ENCODE peak calls at places on chromosomes 7 and 10, in ten cellular contexts. X, F, B, Y, K, U, I, N, V and P are unnamed samples.

GRCh38 chr10:119314061-119314460 is 106.7 kb downstream of the GRK5 start:
- DNase-seq in I (no peak), X (no peak), U (no peak), Y (no peak), F (no peak), K (no peak), N (no peak), B (no peak), V (no peak), P (no peak)

GRCh38 chr7:131111081-131111576 is 216.5 kb upstream of the MKLN1 start:
- DNase-seq in I (no peak), Y (peak), U (no peak), K (no peak), N (no peak), B (no peak), X (peak), F (no peak), V (no peak), P (peak)

GRCh38 chr10:21518629-21519321 is 6.7 kb downstream of the SKIDA1 start:
- DNase-seq in X (peak), B (no peak), Y (no peak), F (no peak), U (peak), N (no peak), I (peak), K (no peak), V (no peak), P (no peak)

GRCh38 chr10:91635401-91636400 is 2.8 kb upstream of the PPP1R3C start:
- DNase-seq in Y (peak), K (peak), X (peak), I (peak), V (peak), F (peak), B (peak), U (no peak), N (peak), P (peak)

GRCh38 chr10:79142064-79142491 is 73.3 kb downstream of the ZMIZ1 start:
- DNase-seq in V (no peak), K (no peak), F (no peak), Y (no peak), I (no peak), U (no peak), N (no peak), B (peak), X (peak), P (peak)

GRCh38 chr7:128122577-128123290 is 91.5 kb upstream of the LRRC4 start:
- DNase-seq in F (no peak), X (no peak), B (no peak), I (no peak), V (no peak), Y (no peak), U (no peak), N (no peak), K (no peak), P (no peak)

GRCh38 chr10:71467161-71467560 is 70.4 kb downstream of the CDH23 start:
- DNase-seq in F (no peak), B (no peak), N (no peak), U (no peak), I (no peak), X (no peak), Y (no peak), K (no peak), V (no peak), P (no peak)

GRCh38 chr7:66265566-66265965 is 60.4 kb downstream of the TPST1 start:
- DNase-seq in Y (no peak), N (no peak), U (no peak), X (peak), B (no peak), V (no peak), I (no peak), K (no peak), F (no peak), P (no peak)

GRCh38 chr7:72040641-72041040 is 371.5 kb downstream of the CALN1 start:
- DNase-seq in V (no peak), N (no peak), B (no peak), X (no peak), Y (no peak), K (no peak), I (no peak), F (no peak), U (no peak), P (no peak)

GRCh38 chr7:64313740-64314491 is at the start of gene ZNF736:
- DNase-seq in Y (no peak), F (peak), I (peak), K (peak), B (peak), V (no peak), X (peak), U (peak), N (peak), P (peak)

GRCh38 chr10:132900211-132900756 is 42.1 kb downstream of the CFAP46 start:
- DNase-seq in X (no peak), I (no peak), F (no peak), Y (no peak), V (no peak), N (no peak), U (no peak), K (no peak), B (peak), P (no peak)

GRCh38 chr7:130926021-130926691 is 192.1 kb upstream of the KLF14 start:
- DNase-seq in X (no peak), B (no peak), K (no peak), N (no peak), F (no peak), I (no peak), V (no peak), Y (no peak), U (no peak), P (no peak)

GRCh38 chr7:101486056-101486763 is 123.5 kb downstream of the COL26A1 start:
- DNase-seq in I (no peak), V (peak), Y (no peak), U (no peak), X (no peak), B (no peak), N (no peak), F (no peak), K (no peak), P (no peak)

GRCh38 chr7:158321936-158322615 is 265.5 kb downstream of the PTPRN2 start:
- DNase-seq in U (no peak), B (no peak), K (no peak), N (no peak), X (no peak), F (no peak), I (no peak), V (peak), Y (no peak), P (no peak)

GRCh38 chr10:33421789-33422188 is 87.3 kb upstream of the NRP1 start:
- DNase-seq in B (peak), Y (peak), I (no peak), V (no peak), N (peak), K (no peak), U (no peak), F (no peak), X (peak), P (peak)

GRCh38 chr7:140697447-140698143 is 1.1 kb downstream of the NDUFB2 start:
- DNase-seq in B (no peak), F (no peak), Y (no peak), V (peak), N (no peak), K (no peak), X (peak), I (no peak), U (no peak), P (no peak)

GRCh38 chr10:28777911-28778310 is 100.6 kb downstream of the BAMBI start:
- DNase-seq in U (no peak), Y (no peak), V (no peak), N (no peak), B (no peak), X (no peak), I (no peak), F (no peak), K (no peak), P (no peak)

GRCh38 chr10:119189811-119190282 is 11.2 kb upstream of the PRDX3 start:
- DNase-seq in N (peak), B (peak), V (no peak), X (peak), K (no peak), Y (no peak), I (no peak), U (no peak), F (no peak), P (no peak)

GRCh38 chr7:132584796-132585494 is 8.7 kb upstream of the PLXNA4 start:
- DNase-seq in F (no peak), I (peak), Y (no peak), V (no peak), X (no peak), B (no peak), U (no peak), K (no peak), N (no peak), P (no peak)

DNA sequence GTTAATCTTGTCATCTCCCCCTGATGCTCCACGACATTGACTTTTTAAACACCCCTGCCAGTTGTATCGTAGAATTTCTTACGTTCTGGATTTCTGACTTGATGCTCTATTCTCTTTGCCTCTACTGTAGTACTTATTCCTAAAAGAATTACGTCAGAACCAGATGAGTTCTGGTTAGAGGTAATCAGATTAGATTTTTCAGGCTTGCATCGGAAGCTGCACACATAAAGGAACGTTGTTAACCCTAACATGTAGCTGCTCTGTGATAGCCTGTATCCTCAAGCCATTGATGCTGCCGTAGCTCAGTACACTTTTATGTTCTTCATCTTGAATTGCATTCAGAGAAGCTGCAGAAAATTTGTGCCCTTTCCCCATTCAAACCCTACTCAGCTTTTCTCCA is 26.3 kb upstream of the TMEM236 start:
- DNase-seq in N (no peak), B (no peak), Y (no peak), I (no peak), U (no peak), V (no peak), K (no peak), X (no peak), F (no peak), P (no peak)
- TF ChIP-seq POLR2A in N (no peak), B (no peak), Y (no peak), I (no peak), U (no peak), V (no peak), K (no peak), X (no peak), F (no peak), P (no peak)

DNA sequence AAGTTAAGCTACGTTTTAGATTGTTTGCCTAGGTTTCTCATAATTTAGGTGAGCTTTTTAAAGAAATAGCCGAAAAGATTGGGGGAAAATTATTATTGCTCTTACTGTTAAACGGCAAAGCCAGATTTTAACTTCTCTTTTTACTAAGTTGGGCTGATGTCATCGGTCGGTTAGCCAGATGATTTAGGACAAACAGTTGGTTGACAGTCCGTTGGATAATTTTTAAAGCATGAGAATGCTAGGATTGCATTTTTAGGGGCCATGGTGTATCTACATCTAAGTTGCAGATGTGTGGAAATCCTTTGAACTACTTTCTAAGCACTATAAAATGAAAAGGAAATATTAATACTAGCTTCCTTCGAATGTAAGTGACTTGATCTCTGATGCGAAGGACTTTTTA is 280.9 kb upstream of the AKR1E2 start:
- DNase-seq in X (no peak), N (no peak), Y (no peak), I (no peak), U (no peak), V (no peak), B (no peak), F (no peak), K (no peak), P (no peak)
- TF ChIP-seq CTCF in X (no peak), N (no peak), Y (no peak), I (no peak), U (no peak), V (no peak), B (no peak), F (no peak), K (no peak), P (no peak)

GRCh38 chr10:130190065-130190736 is 54.0 kb downstream of the GLRX3 start:
- DNase-seq in X (peak), B (peak), Y (peak), N (peak), V (peak), F (peak), U (peak), K (peak), I (peak), P (peak)
- H3K4me3 ChIP-seq in X (peak), B (peak), Y (peak), N (peak), V (peak), F (peak), U (peak), K (peak), I (peak), P (peak)

GRCh38 chr7:23105644-23106490 is at the start of gene KLHL7:
- DNase-seq in K (peak), I (peak), X (peak), Y (peak), U (peak), F (peak), N (peak), V (peak), B (peak), P (peak)

GRCh38 chr7:23106491-23106800 is 861 bp downstream of the KLHL7 start:
- DNase-seq in N (no peak), K (peak), F (peak), U (no peak), V (peak), B (no peak), Y (no peak), I (peak), X (no peak), P (no peak)

GRCh38 chr7:23107781-23108180 is 2.2 kb downstream of the KLHL7 start:
- DNase-seq in F (no peak), B (no peak), Y (no peak), V (no peak), N (no peak), I (no peak), U (no peak), K (no peak), X (no peak), P (no peak)

GRCh38 chr7:23106801-23107713 is 1.5 kb downstream of the KLHL7 start:
- DNase-seq in Y (no peak), N (no peak), X (peak), U (no peak), I (no peak), K (no peak), V (no peak), F (no peak), B (no peak), P (no peak)

DNA sequence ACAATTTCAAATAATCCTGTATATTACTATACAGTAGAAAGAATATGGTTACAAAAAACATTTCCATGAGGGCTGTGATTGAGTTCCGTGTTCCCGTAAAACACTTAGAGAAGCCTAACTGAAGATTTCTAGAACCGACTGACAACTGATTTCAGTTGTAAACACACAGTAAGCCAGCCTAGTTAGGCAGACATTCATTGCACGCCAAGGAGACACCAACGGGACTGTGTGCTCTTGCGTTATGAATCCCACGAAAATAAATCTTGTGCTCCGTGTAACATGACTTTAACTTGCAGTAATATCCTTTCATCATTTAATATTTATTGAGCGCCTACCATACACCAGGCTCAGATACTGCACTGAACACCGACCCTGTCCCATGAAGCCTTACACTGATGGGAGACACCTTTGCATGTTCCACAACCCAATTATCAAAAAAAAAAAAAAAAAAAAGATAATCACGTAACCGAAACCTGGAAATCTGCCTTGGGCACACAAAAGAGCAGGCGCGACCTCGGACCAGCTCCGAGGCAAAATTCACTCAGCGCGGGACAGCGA is 420 bp upstream of the KLHL7 start:
- DNase-seq in V (no peak), F (no peak), X (no peak), B (no peak), K (no peak), U (no peak), I (no peak), Y (no peak), N (no peak), P (no peak)
- TF ChIP-seq POLR2A in V (no peak), F (no peak), X (no peak), B (no peak), K (no peak), U (no peak), I (no peak), Y (no peak), N (no peak), P (no peak)

GRCh38 chr7:50801907-50802306 is 19.2 kb upstream of the GRB10 start:
- DNase-seq in U (no peak), N (no peak), X (no peak), F (no peak), Y (no peak), K (no peak), I (no peak), B (no peak), V (no peak), P (no peak)

GRCh38 chr7:50798126-50798525 is 15.4 kb upstream of the GRB10 start:
- DNase-seq in U (no peak), V (no peak), X (no peak), F (no peak), I (no peak), Y (no peak), N (no peak), K (no peak), B (no peak), P (no peak)

GRCh38 chr7:50803359-50804337 is 21.0 kb upstream of the GRB10 start:
- DNase-seq in B (no peak), V (no peak), F (no peak), I (no peak), Y (peak), U (no peak), K (no peak), X (no peak), N (no peak), P (no peak)

GRCh38 chr7:50795831-50796230 is 13.1 kb upstream of the GRB10 start:
- DNase-seq in Y (no peak), U (no peak), X (no peak), I (no peak), B (no peak), N (peak), K (no peak), V (no peak), F (no peak), P (no peak)

DNA sequence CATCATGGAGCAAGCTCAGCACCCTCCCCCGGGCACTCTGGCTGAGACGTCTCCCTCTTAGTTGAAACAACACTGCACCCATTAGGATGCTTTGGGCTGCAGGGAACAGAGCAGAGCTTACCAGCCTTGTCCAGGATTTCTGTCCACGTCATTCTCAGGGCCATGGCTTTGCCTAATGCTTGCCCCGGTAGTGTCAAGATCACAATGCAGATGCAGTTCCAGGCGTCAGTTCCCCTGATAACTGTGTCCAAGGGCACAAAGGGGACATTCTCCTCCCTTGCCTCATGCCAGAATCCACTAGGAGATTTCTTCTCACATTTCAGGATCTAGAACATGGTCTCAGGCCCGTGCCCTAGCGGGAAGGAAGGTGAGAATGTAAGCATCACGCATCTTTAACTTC is 17.2 kb upstream of the GRB10 start:
- DNase-seq in F (no peak), X (no peak), K (no peak), V (no peak), N (no peak), U (no peak), B (no peak), I (no peak), Y (no peak), P (no peak)
- TF ChIP-seq CTCF in F (no peak), X (no peak), K (no peak), V (no peak), N (no peak), U (no peak), B (no peak), I (no peak), Y (no peak), P (no peak)